ENCODE peak calls at places on chromosomes 16 and 17, in seven cellular contexts. P is nephron progenitor cell, E is retinal pigment epithelial cell, K is heart right ventricle, R is AG04450, O is esophagus muscularis mucosa, X is coronary artery. F is an unnamed sample.

GRCh38 chr17:39927928-39928867 is 666 bp downstream of the LRRC3C start:
- DNase-seq in P (peak), E (no peak), K (peak), R (no peak), O (peak), X (no peak), F (no peak)

GRCh38 chr16:30659507-30660423 is 1.5 kb downstream of the FBRS start:
- DNase-seq in P (peak), E (no peak), K (no peak), R (no peak), O (no peak), X (no peak), F (no peak)

GRCh38 chr16:89993971-89994370 is 25.3 kb downstream of the DBNDD1 start:
- DNase-seq in P (no peak), E (no peak), K (no peak), R (no peak), O (no peak), X (no peak), F (no peak)

GRCh38 chr17:2011421-2012371 is 13.4 kb downstream of the RTN4RL1 start:
- DNase-seq in P (no peak), E (no peak), K (no peak), R (no peak), O (no peak), X (no peak), F (no peak)

GRCh38 chr16:26830716-26831115 is 236.0 kb upstream of the C16orf82 start:
- DNase-seq in P (no peak), E (no peak), K (no peak), R (no peak), O (peak), X (no peak), F (peak)

GRCh38 chr17:64103751-64104364 is 26.1 kb downstream of the ERN1 start:
- DNase-seq in P (no peak), E (no peak), K (no peak), R (no peak), O (no peak), X (no peak), F (peak)

GRCh38 chr16:56946767-56947603 is 14.8 kb upstream of the CETP start:
- DNase-seq in P (no peak), E (no peak), K (no peak), R (no peak), O (no peak), X (no peak), F (no peak)

GRCh38 chr16:50696575-50697420 is 3.4 kb downstream of the NOD2 start:
- DNase-seq in P (no peak), E (no peak), K (peak), R (no peak), O (peak), X (no peak), F (no peak)

GRCh38 chr16:53893731-53894435 is 189.9 kb downstream of the FTO start:
- DNase-seq in P (no peak), E (no peak), K (no peak), R (peak), O (no peak), X (no peak), F (no peak)

GRCh38 chr17:45086346-45086745 is 25.2 kb downstream of the NMT1 start:
- DNase-seq in P (no peak), E (no peak), K (no peak), R (no peak), O (no peak), X (no peak), F (no peak)

GRCh38 chr17:62617894-62618472 is 9.5 kb upstream of the MRC2 start:
- DNase-seq in P (no peak), E (no peak), K (no peak), R (no peak), O (no peak), X (no peak), F (no peak)

GRCh38 chr17:76714822-76715461 is 4.2 kb upstream of the MXRA7 start:
- DNase-seq in P (peak), E (no peak), K (peak), R (no peak), O (no peak), X (no peak), F (peak)

GRCh38 chr16:64051826-64052225 is 1070.0 kb downstream of the CDH11 start:
- DNase-seq in P (no peak), E (no peak), K (no peak), R (no peak), O (no peak), X (no peak), F (no peak)

GRCh38 chr17:76588182-76588581 is 2.5 kb upstream of the ST6GALNAC2 start:
- DNase-seq in P (no peak), E (no peak), K (no peak), R (no peak), O (no peak), X (no peak), F (no peak)

GRCh38 chr16:69724414-69724873 is 1.9 kb downstream of the NQO1 start:
- DNase-seq in P (no peak), E (no peak), K (no peak), R (no peak), O (no peak), X (peak), F (no peak)

GRCh38 chr16:68250951-68251350 is 5.8 kb downstream of the PLA2G15 start:
- DNase-seq in P (no peak), E (no peak), K (no peak), R (no peak), O (no peak), X (no peak), F (no peak)

GRCh38 chr16:727291-727977 is 528 bp downstream of the HAGHL start:
- DNase-seq in P (no peak), E (no peak), K (no peak), R (no peak), O (no peak), X (no peak), F (no peak)

GRCh38 chr17:29546834-29547233 is 20.0 kb downstream of the ABHD15 start:
- DNase-seq in P (no peak), E (no peak), K (no peak), R (no peak), O (no peak), X (no peak), F (no peak)

GRCh38 chr16:14629612-14629918 is 495 bp downstream of the PARN start:
- DNase-seq in P (no peak), E (no peak), K (no peak), R (no peak), O (no peak), X (no peak), F (no peak)

GRCh38 chr16:50571786-50572185 is 23.6 kb downstream of the NKD1 start:
- DNase-seq in P (no peak), E (no peak), K (no peak), R (no peak), O (no peak), X (no peak), F (no peak)

GRCh38 chr16:66474750-66475199 is 47.7 kb downstream of the BEAN1 start:
- DNase-seq in P (no peak), E (no peak), K (no peak), R (no peak), O (no peak), X (no peak), F (peak)

GRCh38 chr16:22878955-22879354 is 65.0 kb downstream of the HS3ST2 start:
- DNase-seq in P (no peak), E (no peak), K (no peak), R (no peak), O (no peak), X (no peak), F (no peak)

GRCh38 chr17:30958187-30958586 is 12.7 kb upstream of the RNF135 start:
- DNase-seq in P (no peak), E (no peak), K (no peak), R (no peak), O (no peak), X (no peak), F (no peak)

GRCh38 chr16:67672739-67673662 is 6.4 kb downstream of the C16orf86 start:
- DNase-seq in P (peak), E (no peak), K (peak), R (peak), O (no peak), X (peak), F (no peak)

GRCh38 chr16:28279006-28279405 is 13.3 kb upstream of the SBK1 start:
- DNase-seq in P (no peak), E (no peak), K (no peak), R (no peak), O (no peak), X (no peak), F (no peak)

GRCh38 chr17:59431606-59432005 is 100.2 kb downstream of the YPEL2 start:
- DNase-seq in P (no peak), E (no peak), K (no peak), R (no peak), O (no peak), X (no peak), F (no peak)

GRCh38 chr16:3665508-3665907 is 11.0 kb downstream of the DNASE1 start:
- DNase-seq in P (no peak), E (no peak), K (no peak), R (no peak), O (no peak), X (no peak), F (no peak)

GRCh38 chr16:57736419-57737281 is 1.1 kb downstream of the KATNB1 start:
- DNase-seq in P (peak), E (peak), K (no peak), R (peak), O (no peak), X (no peak), F (no peak)

GRCh38 chr16:23950291-23950894 is 114.6 kb downstream of the PRKCB start:
- DNase-seq in P (no peak), E (no peak), K (no peak), R (no peak), O (no peak), X (peak), F (peak)

GRCh38 chr17:8121531-8122390 is 2.1 kb downstream of the HES7 start:
- DNase-seq in P (peak), E (no peak), K (peak), R (no peak), O (no peak), X (peak), F (peak)

GRCh38 chr17:8124350-8125195 is 667 bp upstream of the HES7 start:
- DNase-seq in P (peak), E (no peak), K (no peak), R (no peak), O (no peak), X (no peak), F (no peak)

GRCh38 chr17:8122391-8122922 is 1.4 kb downstream of the HES7 start:
- DNase-seq in P (peak), E (no peak), K (peak), R (no peak), O (no peak), X (no peak), F (no peak)

GRCh38 chr17:8123695-8124349 is at the start of gene HES7:
- DNase-seq in P (peak), E (no peak), K (peak), R (no peak), O (no peak), X (no peak), F (no peak)

DNA sequence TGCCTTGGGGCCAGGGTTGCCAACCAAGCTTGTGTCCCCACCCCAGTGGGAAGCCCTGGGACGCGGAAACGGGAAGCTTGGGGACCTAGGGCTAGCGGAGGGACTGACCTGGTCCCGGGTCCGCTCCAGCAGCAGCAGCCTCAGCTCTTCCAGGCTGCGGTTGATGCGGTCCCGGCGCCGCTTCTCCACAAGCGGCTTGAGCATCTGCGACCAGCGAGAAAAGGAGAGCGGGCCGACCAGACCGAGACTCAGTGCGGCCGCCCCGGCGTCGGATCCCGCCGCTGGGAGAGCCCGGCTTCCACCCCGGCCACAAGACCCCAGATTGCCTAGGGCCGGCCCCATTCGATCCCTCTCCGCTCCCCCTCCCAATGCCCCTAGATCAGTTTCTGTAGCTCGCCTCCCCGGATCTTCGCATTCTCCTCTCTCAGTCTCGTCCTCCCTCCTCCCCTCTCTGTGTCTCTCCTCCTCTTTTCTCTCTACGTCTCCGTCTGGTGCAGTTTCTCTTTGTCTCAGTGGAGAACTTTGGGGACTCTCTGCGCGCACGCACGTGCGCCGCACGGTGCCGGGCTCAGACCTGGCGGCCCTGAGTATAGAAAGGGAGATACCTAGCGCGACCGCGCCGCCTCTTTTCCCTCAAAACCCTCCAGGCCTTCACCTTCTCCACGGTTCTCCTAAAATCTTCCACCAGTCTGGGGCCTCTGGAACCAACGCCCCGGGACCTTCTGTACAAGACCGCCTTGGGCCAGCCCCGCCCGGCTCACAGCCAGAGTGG is 797 bp downstream of the HES7 start:
- DNase-seq in P (peak), E (no peak), K (peak), R (no peak), O (no peak), X (peak), F (no peak)
- TF ChIP-seq CTCF in P (no peak), E (no peak), K (no peak), R (no peak), O (no peak), X (no peak), F (no peak)

GRCh38 chr17:81330884-81331245 is 35.8 kb upstream of the SLC38A10 start:
- DNase-seq in P (no peak), E (no peak), K (no peak), R (no peak), O (no peak), X (no peak), F (no peak)

GRCh38 chr17:81332949-81333570 is 38.0 kb upstream of the SLC38A10 start:
- DNase-seq in P (no peak), E (no peak), K (no peak), R (no peak), O (no peak), X (no peak), F (no peak)

GRCh38 chr17:81333626-81334368 is 38.7 kb upstream of the SLC38A10 start:
- DNase-seq in P (no peak), E (no peak), K (no peak), R (no peak), O (no peak), X (no peak), F (no peak)

GRCh38 chr17:81331527-81332043 is 36.5 kb upstream of the SLC38A10 start:
- DNase-seq in P (no peak), E (no peak), K (no peak), R (no peak), O (no peak), X (no peak), F (no peak)

DNA sequence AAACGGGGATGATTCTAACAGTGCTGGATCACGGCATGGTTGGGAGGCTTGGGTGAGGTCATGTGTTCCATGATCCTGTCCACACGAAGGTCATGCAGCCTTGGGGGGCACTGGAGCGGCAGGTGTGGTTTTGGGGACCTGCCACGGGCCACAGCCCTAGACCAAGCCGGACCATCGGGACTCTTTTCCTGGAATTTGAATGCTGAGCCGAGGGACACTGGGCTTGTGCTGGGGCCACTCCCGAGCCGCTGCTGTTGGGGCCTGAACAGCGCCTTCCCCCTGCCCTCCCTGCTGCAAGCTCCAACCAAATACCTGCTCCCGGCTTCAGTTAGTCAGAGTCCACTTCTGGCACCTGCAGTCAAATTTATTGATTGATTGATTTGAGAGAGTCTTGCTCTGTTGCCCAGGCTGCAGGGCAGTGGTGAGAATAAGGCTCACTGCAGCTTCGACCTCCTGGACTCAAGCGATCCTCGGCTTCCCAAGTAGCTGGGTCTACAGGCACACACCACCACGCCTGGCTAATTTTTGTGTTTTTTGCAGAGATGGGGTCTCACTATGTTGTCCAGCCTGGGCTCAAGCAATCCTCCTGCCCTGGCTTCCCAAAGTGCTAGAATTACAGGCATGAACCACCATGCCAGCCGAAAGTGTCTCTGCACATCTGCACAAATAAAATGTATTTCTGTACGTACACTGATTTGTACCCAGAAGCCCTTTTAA is 37.2 kb upstream of the SLC38A10 start:
- DNase-seq in P (no peak), E (no peak), K (no peak), R (no peak), O (no peak), X (no peak), F (no peak)
- TF ChIP-seq CTCF in P (no peak), E (no peak), K (no peak), R (no peak), O (no peak), X (no peak), F (no peak)

GRCh38 chr16:81041696-81042095 is 6.1 kb downstream of the ATMIN start:
- DNase-seq in P (no peak), E (no peak), K (no peak), R (no peak), O (no peak), X (no peak), F (no peak)

GRCh38 chr16:81036751-81037350 is 1.2 kb downstream of the ATMIN start:
- DNase-seq in P (no peak), E (no peak), K (peak), R (no peak), O (no peak), X (no peak), F (peak)

GRCh38 chr16:81040837-81041236 is 5.2 kb downstream of the ATMIN start:
- DNase-seq in P (no peak), E (peak), K (no peak), R (no peak), O (no peak), X (no peak), F (no peak)

GRCh38 chr16:81035398-81035974 is at the start of gene ATMIN:
- DNase-seq in P (peak), E (peak), K (peak), R (peak), O (no peak), X (peak), F (peak)

GRCh38 chr16:81035975-81036750 is 521 bp downstream of the ATMIN start:
- DNase-seq in P (peak), E (no peak), K (peak), R (no peak), O (no peak), X (no peak), F (no peak)
- TF ChIP-seq CTCF in P (no peak), E (no peak), K (no peak), R (no peak), O (no peak), X (no peak), F (no peak)

GRCh38 chr17:67679225-67679624 is 38.5 kb upstream of the NOL11 start:
- DNase-seq in P (no peak), E (no peak), K (no peak), R (no peak), O (no peak), X (no peak), F (no peak)
- TF ChIP-seq CTCF in P (no peak), E (no peak), K (no peak), R (no peak), O (no peak), X (no peak), F (no peak)

GRCh38 chr17:81242421-81243332 is 3.6 kb downstream of the NDUFAF8 start:
- DNase-seq in P (no peak), E (no peak), K (no peak), R (no peak), O (no peak), X (no peak), F (no peak)

GRCh38 chr17:81239714-81240555 is 817 bp downstream of the NDUFAF8 start:
- DNase-seq in P (no peak), E (no peak), K (no peak), R (no peak), O (no peak), X (no peak), F (no peak)

GRCh38 chr17:81241648-81242420 is 2.7 kb downstream of the NDUFAF8 start:
- DNase-seq in P (peak), E (no peak), K (peak), R (no peak), O (no peak), X (no peak), F (no peak)

GRCh38 chr17:81243333-81243664 is 4.2 kb downstream of the NDUFAF8 start:
- DNase-seq in P (no peak), E (no peak), K (no peak), R (no peak), O (no peak), X (no peak), F (no peak)

GRCh38 chr17:81241203-81241602 is 2.1 kb downstream of the NDUFAF8 start:
- DNase-seq in P (no peak), E (no peak), K (no peak), R (no peak), O (no peak), X (no peak), F (no peak)
- TF ChIP-seq CTCF in P (no peak), E (no peak), K (no peak), R (no peak), O (no peak), X (no peak), F (no peak)

GRCh38 chr17:32807577-32807976 is 69.3 kb downstream of the MYO1D start:
- DNase-seq in P (no peak), E (no peak), K (no peak), R (no peak), O (no peak), X (no peak), F (no peak)

GRCh38 chr17:32810690-32811089 is 66.2 kb downstream of the MYO1D start:
- DNase-seq in P (no peak), E (no peak), K (no peak), R (no peak), O (no peak), X (no peak), F (no peak)

GRCh38 chr17:32814837-32815236 is 62.1 kb downstream of the MYO1D start:
- DNase-seq in P (no peak), E (no peak), K (no peak), R (no peak), O (no peak), X (no peak), F (no peak)

GRCh38 chr17:32815460-32815859 is 61.5 kb downstream of the MYO1D start:
- DNase-seq in P (no peak), E (no peak), K (no peak), R (no peak), O (no peak), X (no peak), F (no peak)

DNA sequence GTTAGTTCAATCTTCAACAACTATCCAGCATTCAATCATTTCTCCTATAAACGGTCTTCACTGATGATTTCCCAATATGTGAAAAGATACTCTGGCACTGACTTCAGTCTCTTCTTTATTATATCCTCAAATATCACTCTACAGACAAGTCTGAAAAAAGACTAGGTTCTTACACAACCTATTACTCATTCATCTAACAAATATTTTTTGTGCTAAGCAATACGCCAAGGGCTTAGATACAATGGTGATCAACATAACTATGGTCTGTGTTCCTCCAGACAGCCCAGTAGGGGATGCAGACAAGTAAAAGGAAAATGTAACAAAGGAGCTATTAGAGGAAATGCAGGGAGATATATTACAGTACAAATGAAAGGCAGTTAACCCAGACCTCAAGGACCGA is 63.9 kb downstream of the MYO1D start:
- DNase-seq in P (no peak), E (no peak), K (no peak), R (no peak), O (no peak), X (no peak), F (no peak)
- TF ChIP-seq CTCF in P (no peak), E (no peak), K (no peak), R (no peak), O (no peak), X (no peak), F (no peak)

F was measured in osteocyte.